ENCODE peak calls at places on chromosome 10, in five cellular contexts. M is K562, Z is A549, X is GM23338, Q is HepG2. V is an unnamed sample.

GRCh38 chr10:1149793-1150637 is 93.8 kb downstream of the WDR37 start:
- DNase-seq in M (peak), X (no peak), Z (no peak), Q (no peak), V (no peak)

GRCh38 chr10:43372751-43373445 is 1.5 kb downstream of the FXYD4 start:
- DNase-seq in X (no peak), Z (no peak), M (no peak), Q (no peak), V (no peak)

GRCh38 chr10:125017547-125018298 is 75.8 kb downstream of the ZRANB1 start:
- DNase-seq in X (no peak), Q (no peak), Z (no peak), M (no peak), V (no peak)

GRCh38 chr10:109062371-109062770 is 860.9 kb downstream of the XPNPEP1 start:
- DNase-seq in Z (no peak), X (no peak), M (no peak), Q (no peak), V (peak)

GRCh38 chr10:69327463-69328345 is 49.4 kb downstream of the HK1 start:
- DNase-seq in X (no peak), Q (no peak), Z (no peak), M (peak), V (no peak)

GRCh38 chr10:129642427-129642826 is 175.4 kb downstream of the MGMT start:
- DNase-seq in Q (peak), M (no peak), X (no peak), Z (peak), V (no peak)

GRCh38 chr10:68559872-68560200 is 301 bp upstream of the TET1 start:
- DNase-seq in Q (no peak), M (no peak), X (no peak), Z (no peak), V (no peak)

GRCh38 chr10:75994332-75995040 is 563.1 kb downstream of the LRMDA start:
- DNase-seq in Z (no peak), X (no peak), M (no peak), Q (no peak), V (no peak)

GRCh38 chr10:44997105-44997748 is 3.5 kb upstream of the ZNF22 start:
- DNase-seq in Q (no peak), M (no peak), Z (no peak), X (no peak), V (no peak)

GRCh38 chr10:128867119-128867518 is 599.9 kb upstream of the MGMT start:
- DNase-seq in Z (no peak), Q (no peak), X (no peak), M (no peak), V (no peak)

GRCh38 chr10:3825244-3825643 is 40.2 kb upstream of the KLF6 start:
- DNase-seq in Q (peak), M (peak), Z (peak), X (no peak), V (no peak)

GRCh38 chr10:99534939-99535763 is 2.4 kb downstream of the NKX2-3 start:
- DNase-seq in X (peak), Z (peak), M (no peak), Q (no peak), V (no peak)

GRCh38 chr10:34815174-34816066 is at the start of gene PARD3:
- DNase-seq in Q (peak), Z (peak), X (peak), M (peak), V (no peak)

GRCh38 chr10:47418966-47419365 is 34.9 kb upstream of the ZNF488 start:
- DNase-seq in Q (no peak), M (no peak), X (no peak), Z (no peak), V (no peak)

GRCh38 chr10:77881222-77881621 is 45.3 kb downstream of the DLG5 start:
- DNase-seq in M (no peak), Z (no peak), X (no peak), Q (no peak), V (no peak)

GRCh38 chr10:96700477-96701099 is 19.7 kb downstream of the PIK3AP1 start:
- DNase-seq in M (no peak), X (no peak), Q (no peak), Z (no peak), V (no peak)

GRCh38 chr10:74035324-74035723 is 37.4 kb downstream of the VCL start:
- DNase-seq in X (no peak), Z (no peak), Q (no peak), M (no peak), V (no peak)

GRCh38 chr10:4296165-4296564 is 511.2 kb upstream of the KLF6 start:
- DNase-seq in X (peak), M (no peak), Z (no peak), Q (no peak), V (no peak)

GRCh38 chr10:74586088-74586585 is 240.3 kb upstream of the KAT6B start:
- DNase-seq in X (no peak), M (peak), Z (peak), Q (no peak), V (peak)

GRCh38 chr10:12984165-12984747 is 17.3 kb downstream of the CCDC3 start:
- DNase-seq in M (no peak), Z (no peak), Q (no peak), X (no peak), V (no peak)

GRCh38 chr10:76430330-76430729 is 998.9 kb downstream of the LRMDA start:
- DNase-seq in X (no peak), Z (no peak), Q (no peak), M (no peak), V (no peak)

GRCh38 chr10:13690281-13690825 is 103.6 kb downstream of the PRPF18 start:
- DNase-seq in X (peak), M (no peak), Q (no peak), Z (no peak), V (no peak)

GRCh38 chr10:93963434-93963833 is 30.3 kb upstream of the PLCE1 start:
- DNase-seq in X (no peak), Q (no peak), Z (no peak), M (no peak), V (no peak)

GRCh38 chr10:31020128-31020527 is 11.5 kb downstream of the ZNF438 start:
- DNase-seq in M (no peak), X (no peak), Z (no peak), Q (no peak), V (no peak)

GRCh38 chr10:126663328-126663727 is 7.2 kb downstream of the C10orf90 start:
- DNase-seq in Q (no peak), M (no peak), Z (no peak), X (no peak), V (no peak)

GRCh38 chr10:102004376-102004775 is 51.6 kb downstream of the ARMH3 start:
- DNase-seq in Z (no peak), X (no peak), M (no peak), Q (no peak), V (no peak)

DNA sequence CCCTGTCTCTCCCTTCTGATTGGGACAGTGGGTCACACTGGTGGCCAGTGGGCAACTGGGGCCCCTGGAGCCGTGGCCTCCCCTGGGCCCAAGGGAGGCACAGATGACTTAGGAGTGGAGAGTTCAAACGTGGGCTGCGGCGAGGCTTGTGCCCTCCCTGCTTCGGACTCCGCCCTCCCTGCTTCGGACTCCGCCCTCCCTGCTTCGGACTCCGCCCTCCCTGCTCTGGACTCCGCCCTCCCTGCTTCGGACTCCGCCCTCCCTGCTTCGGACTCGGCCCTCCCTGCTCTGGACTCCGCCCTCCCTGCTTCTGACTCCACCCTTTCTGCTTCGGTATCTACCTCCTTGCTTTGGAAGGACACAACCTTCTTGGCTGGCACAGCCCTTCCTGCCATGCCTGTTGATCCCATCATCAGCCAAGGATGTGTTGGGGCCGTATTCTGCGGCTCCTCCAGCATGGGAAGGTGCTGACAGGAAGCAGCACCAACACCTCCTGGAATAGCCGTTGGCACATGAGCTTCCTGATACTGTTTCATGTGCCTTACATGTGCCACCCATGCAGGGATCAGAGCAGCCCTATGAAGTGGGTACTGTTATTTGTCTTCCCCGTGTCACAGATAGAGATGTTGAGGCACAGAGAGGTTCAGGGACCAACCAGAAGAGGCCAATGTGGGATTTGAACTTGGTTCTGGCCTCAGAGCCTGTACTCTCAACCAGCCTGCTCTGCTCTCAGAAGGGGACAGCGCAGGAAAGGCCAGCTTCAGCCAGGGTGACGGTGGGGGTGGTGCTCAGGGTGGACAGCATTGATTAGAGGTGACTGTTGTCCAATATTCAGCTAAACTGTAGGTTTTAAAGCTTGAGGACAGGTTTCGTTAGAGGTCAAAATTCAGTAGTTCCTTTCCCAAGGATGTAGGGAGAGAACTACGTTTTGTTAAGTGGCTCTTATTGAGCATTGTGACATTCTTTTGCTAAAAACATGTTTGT is 114.5 kb downstream of the NKX6-2 start:
- DNase-seq in M (peak), Z (no peak), X (peak), Q (no peak), V (no peak)
- TF ChIP-seq JUNB in M (no peak), Z (no peak), X (no peak), Q (no peak), V (no peak)

GRCh38 chr10:61981460-61981859 is 80.0 kb downstream of the ARID5B start:
- DNase-seq in Q (no peak), X (no peak), M (no peak), Z (no peak), V (no peak)
- TF ChIP-seq JUNB in Q (no peak), X (no peak), M (no peak), Z (no peak), V (no peak)

GRCh38 chr10:59099536-59099935 is 76.9 kb upstream of the PHYHIPL start:
- DNase-seq in M (no peak), Z (no peak), X (no peak), Q (no peak), V (no peak)
- TF ChIP-seq JUNB in M (no peak), Z (no peak), X (no peak), Q (no peak), V (no peak)

GRCh38 chr10:120477006-120477722 is 20.1 kb downstream of the PLPP4 start:
- DNase-seq in Z (no peak), M (no peak), X (no peak), Q (no peak), V (no peak)
- TF ChIP-seq JUNB in Z (no peak), M (no peak), X (no peak), Q (no peak), V (no peak)

DNA sequence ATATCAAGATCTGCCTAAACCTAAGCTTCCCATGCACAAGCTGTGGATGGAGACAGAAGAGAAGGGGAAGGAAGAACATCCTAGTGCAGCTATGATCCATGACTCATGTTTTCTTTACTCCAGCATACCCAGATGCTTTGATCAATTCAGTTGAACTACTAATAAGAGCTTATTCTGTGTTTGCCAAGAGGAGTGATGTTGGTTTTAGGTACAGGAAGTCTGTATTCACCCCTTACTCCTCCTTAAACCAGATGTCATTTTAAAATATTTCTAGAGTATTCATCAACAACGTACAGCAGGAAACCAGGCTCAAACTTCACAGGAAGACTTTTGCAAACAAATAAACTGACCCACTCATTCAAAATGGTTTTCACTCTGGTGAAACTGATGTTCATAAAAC is 29.2 kb downstream of the PANK1 start:
- DNase-seq in M (no peak), X (no peak), Z (no peak), Q (peak), V (no peak)
- TF ChIP-seq JUNB in M (no peak), X (no peak), Z (no peak), Q (no peak), V (no peak)

GRCh38 chr10:85643839-85644525 is 722.6 kb downstream of the GRID1 start:
- DNase-seq in Z (peak), X (no peak), Q (peak), M (no peak), V (no peak)

GRCh38 chr10:85641479-85641967 is 725.1 kb downstream of the GRID1 start:
- DNase-seq in Q (no peak), X (no peak), Z (peak), M (no peak), V (no peak)

GRCh38 chr10:85642082-85642420 is 724.5 kb downstream of the GRID1 start:
- DNase-seq in Z (no peak), X (no peak), Q (no peak), M (no peak), V (no peak)

GRCh38 chr10:85642421-85643170 is 724.0 kb downstream of the GRID1 start:
- DNase-seq in Q (peak), M (no peak), X (no peak), Z (peak), V (no peak)

GRCh38 chr10:85643171-85643838 is 723.3 kb downstream of the GRID1 start:
- DNase-seq in M (no peak), Z (no peak), X (no peak), Q (no peak), V (no peak)
- TF ChIP-seq JUNB in M (no peak), Z (no peak), X (no peak), Q (no peak), V (no peak)

DNA sequence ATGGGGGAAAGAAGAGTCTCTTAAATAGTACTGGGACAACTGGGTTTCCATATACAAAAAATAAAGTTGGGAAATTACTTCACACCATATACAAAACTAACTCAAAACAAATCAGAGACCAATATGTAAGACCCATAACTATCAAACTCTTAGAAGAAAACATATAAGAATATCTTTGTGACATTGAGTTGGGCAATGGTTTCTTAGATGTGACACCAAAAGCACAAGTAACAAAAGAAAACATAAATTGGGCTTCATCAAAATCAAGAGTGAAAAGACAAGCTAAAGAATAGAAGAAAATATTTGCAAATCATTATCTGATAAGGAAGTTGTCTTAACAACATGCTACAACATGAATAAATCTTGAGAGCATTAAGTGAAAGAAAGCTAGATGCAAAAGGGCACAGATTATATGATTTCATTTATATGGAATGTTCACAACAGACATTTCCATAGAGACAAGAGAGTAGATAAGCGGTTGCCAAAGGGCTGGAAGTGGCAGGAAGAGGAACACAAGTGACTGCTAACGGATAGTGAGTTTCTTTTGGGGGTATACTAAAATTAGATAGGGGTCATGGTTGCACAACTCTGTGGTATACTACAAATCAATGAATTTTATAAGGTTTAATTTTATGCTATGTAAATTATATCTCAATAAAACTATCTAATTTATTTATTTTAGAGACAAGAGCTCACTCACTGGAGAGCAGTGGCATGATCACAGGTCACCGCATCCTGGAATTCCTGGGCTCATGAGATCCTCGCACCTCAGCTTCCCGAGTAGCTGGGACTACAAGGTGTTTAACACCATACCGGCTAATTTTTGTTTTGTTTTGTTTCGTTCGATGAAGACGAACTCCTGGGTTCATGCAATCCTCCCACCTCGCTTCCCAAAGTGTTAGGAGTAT is 35.4 kb downstream of the JMJD1C start:
- DNase-seq in Z (peak), X (no peak), Q (no peak), M (no peak), V (no peak)
- TF ChIP-seq JUNB in Z (no peak), X (no peak), Q (no peak), M (no peak), V (no peak)

DNA sequence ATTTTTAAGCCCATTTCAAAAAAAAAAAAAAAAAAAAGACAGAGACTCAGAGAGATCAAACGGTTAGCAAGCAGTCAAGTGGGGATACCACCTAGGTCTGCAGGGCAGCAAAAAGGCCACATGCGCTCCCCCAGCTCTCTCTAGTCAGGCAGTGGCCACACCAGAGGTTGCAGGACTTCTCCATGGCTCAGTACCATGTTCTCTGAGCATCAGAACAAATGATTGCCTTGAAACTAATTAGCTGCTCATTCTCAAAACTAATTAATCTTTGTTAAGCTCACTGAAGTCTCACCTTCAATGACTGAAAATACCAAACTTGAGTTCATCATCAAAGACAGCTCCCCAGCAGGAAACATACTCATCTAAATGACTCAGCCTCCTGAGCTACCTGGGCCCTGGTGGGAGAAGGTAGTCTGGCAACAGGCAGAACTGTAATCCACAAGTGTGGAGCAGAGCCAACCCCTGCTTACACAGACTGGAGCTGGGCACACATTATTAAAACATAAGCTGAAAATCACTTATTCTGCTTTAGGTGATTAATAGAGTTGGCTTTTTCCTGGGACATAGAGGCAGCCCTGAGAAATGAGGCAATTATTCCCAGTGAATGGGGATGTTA is 319.6 kb downstream of the GRID1 start:
- DNase-seq in Q (no peak), Z (no peak), X (no peak), M (no peak), V (peak)
- TF ChIP-seq JUNB in Q (no peak), Z (no peak), X (no peak), M (no peak), V (no peak)